ENCODE peak calls at places on chromosome 1, in nine cellular contexts. One of them, this sample, is unnamed.

GRCh38 chr1:54803761-54804470 is 2.8 kb upstream of the TTC22 start:
- DNase-seq in cardiac muscle cell: peak; percentile 48
- DNase-seq in GM23248: peak; percentile 48
- DNase-seq in mesenchymal stem cell: peak; percentile 19
- DNase-seq in CD8-positive, alpha-beta T cell: no peak
- DNase-seq in neuronal stem cell: no peak
- DNase-seq in tibial nerve: no peak
- DNase-seq in A549: no peak
- DNase-seq in astrocyte: no peak
- DNase-seq in this sample: no peak

GRCh38 chr1:90719321-90720136 is 2.4 kb upstream of the BARHL2 start:
- DNase-seq in cardiac muscle cell: no peak
- DNase-seq in GM23248: peak; percentile 26
- DNase-seq in mesenchymal stem cell: no peak
- DNase-seq in CD8-positive, alpha-beta T cell: no peak
- DNase-seq in neuronal stem cell: no peak
- DNase-seq in tibial nerve: no peak
- DNase-seq in A549: no peak
- DNase-seq in astrocyte: no peak
- DNase-seq in this sample: no peak

GRCh38 chr1:156270314-156270713 is 12.3 kb downstream of the SMG5 start:
- DNase-seq in cardiac muscle cell: no peak
- DNase-seq in GM23248: no peak
- DNase-seq in mesenchymal stem cell: no peak
- DNase-seq in CD8-positive, alpha-beta T cell: no peak
- DNase-seq in neuronal stem cell: no peak
- DNase-seq in tibial nerve: no peak
- DNase-seq in A549: no peak
- DNase-seq in astrocyte: no peak
- DNase-seq in this sample: no peak

GRCh38 chr1:233237623-233238022 is 57.9 kb downstream of the PCNX2 start:
- DNase-seq in cardiac muscle cell: no peak
- DNase-seq in GM23248: no peak
- DNase-seq in mesenchymal stem cell: no peak
- DNase-seq in CD8-positive, alpha-beta T cell: no peak
- DNase-seq in neuronal stem cell: no peak
- DNase-seq in tibial nerve: no peak
- DNase-seq in A549: no peak
- DNase-seq in astrocyte: no peak
- DNase-seq in this sample: no peak

GRCh38 chr1:21294266-21295058 is 4.2 kb upstream of the ECE1 start:
- DNase-seq in cardiac muscle cell: no peak
- DNase-seq in GM23248: peak; percentile 67
- DNase-seq in mesenchymal stem cell: peak; percentile 58
- DNase-seq in CD8-positive, alpha-beta T cell: peak; percentile 71
- DNase-seq in neuronal stem cell: no peak
- DNase-seq in tibial nerve: no peak
- DNase-seq in A549: no peak
- DNase-seq in astrocyte: no peak
- DNase-seq in this sample: no peak

GRCh38 chr1:66532798-66533783 is 862 bp upstream of the SGIP1 start:
- DNase-seq in cardiac muscle cell: peak; percentile 74
- DNase-seq in GM23248: peak; percentile 77
- DNase-seq in mesenchymal stem cell: peak; percentile 93
- DNase-seq in CD8-positive, alpha-beta T cell: no peak
- DNase-seq in neuronal stem cell: peak; percentile 38
- DNase-seq in tibial nerve: no peak
- DNase-seq in A549: no peak
- DNase-seq in astrocyte: peak; percentile 86
- DNase-seq in this sample: peak; percentile 9

GRCh38 chr1:204826970-204827369 is 43.7 kb upstream of the NFASC start:
- DNase-seq in cardiac muscle cell: peak; percentile 9
- DNase-seq in GM23248: peak; percentile 56
- DNase-seq in mesenchymal stem cell: no peak
- DNase-seq in CD8-positive, alpha-beta T cell: no peak
- DNase-seq in neuronal stem cell: no peak
- DNase-seq in tibial nerve: no peak
- DNase-seq in A549: peak; percentile 50
- DNase-seq in astrocyte: no peak
- DNase-seq in this sample: peak; percentile 78

GRCh38 chr1:68276448-68276847 is 44.1 kb upstream of the WLS start:
- DNase-seq in cardiac muscle cell: no peak
- DNase-seq in GM23248: no peak
- DNase-seq in mesenchymal stem cell: no peak
- DNase-seq in CD8-positive, alpha-beta T cell: no peak
- DNase-seq in neuronal stem cell: no peak
- DNase-seq in tibial nerve: no peak
- DNase-seq in A549: no peak
- DNase-seq in astrocyte: no peak
- DNase-seq in this sample: no peak

GRCh38 chr1:17156108-17156507 is 36.9 kb upstream of the PADI2 start:
- DNase-seq in cardiac muscle cell: peak; percentile 41
- DNase-seq in GM23248: peak; percentile 14
- DNase-seq in mesenchymal stem cell: peak; percentile 4
- DNase-seq in CD8-positive, alpha-beta T cell: no peak
- DNase-seq in neuronal stem cell: no peak
- DNase-seq in tibial nerve: no peak
- DNase-seq in A549: no peak
- DNase-seq in astrocyte: no peak
- DNase-seq in this sample: no peak

GRCh38 chr1:117710710-117711109 is 104.9 kb downstream of the TENT5C start:
- DNase-seq in cardiac muscle cell: no peak
- DNase-seq in GM23248: no peak
- DNase-seq in mesenchymal stem cell: no peak
- DNase-seq in CD8-positive, alpha-beta T cell: no peak
- DNase-seq in neuronal stem cell: no peak
- DNase-seq in tibial nerve: no peak
- DNase-seq in A549: no peak
- DNase-seq in astrocyte: no peak
- DNase-seq in this sample: peak; percentile 45

GRCh38 chr1:151716771-151717631 is at the start of gene CELF3:
- DNase-seq in cardiac muscle cell: peak; percentile 50
- DNase-seq in GM23248: peak; percentile 32
- DNase-seq in mesenchymal stem cell: peak; percentile 19
- DNase-seq in CD8-positive, alpha-beta T cell: no peak
- DNase-seq in neuronal stem cell: peak; percentile 78
- DNase-seq in tibial nerve: no peak
- DNase-seq in A549: peak; percentile 18
- DNase-seq in astrocyte: peak; percentile 6
- DNase-seq in this sample: peak; percentile 56

GRCh38 chr1:10280442-10281350 is 70.3 kb downstream of the KIF1B start:
- DNase-seq in cardiac muscle cell: no peak
- DNase-seq in GM23248: peak; percentile 84
- DNase-seq in mesenchymal stem cell: peak; percentile 4
- DNase-seq in CD8-positive, alpha-beta T cell: no peak
- DNase-seq in neuronal stem cell: no peak
- DNase-seq in tibial nerve: no peak
- DNase-seq in A549: no peak
- DNase-seq in astrocyte: peak; percentile 48
- DNase-seq in this sample: no peak

GRCh38 chr1:81414417-81415087 is 386.2 kb upstream of the ADGRL2 start:
- DNase-seq in cardiac muscle cell: peak; percentile 78
- DNase-seq in GM23248: peak; percentile 68
- DNase-seq in mesenchymal stem cell: peak; percentile 81
- DNase-seq in CD8-positive, alpha-beta T cell: no peak
- DNase-seq in neuronal stem cell: peak; percentile 55
- DNase-seq in tibial nerve: peak; percentile 52
- DNase-seq in A549: peak; percentile 16
- DNase-seq in astrocyte: no peak
- DNase-seq in this sample: peak; percentile 43

GRCh38 chr1:110259770-110260169 is 49.7 kb downstream of the KCNC4 start:
- DNase-seq in cardiac muscle cell: no peak
- DNase-seq in GM23248: no peak
- DNase-seq in mesenchymal stem cell: no peak
- DNase-seq in CD8-positive, alpha-beta T cell: no peak
- DNase-seq in neuronal stem cell: no peak
- DNase-seq in tibial nerve: no peak
- DNase-seq in A549: no peak
- DNase-seq in astrocyte: no peak
- DNase-seq in this sample: no peak
- H3K4me3 ChIP-seq in cardiac muscle cell: no peak overlapping the region
- H3K4me3 ChIP-seq in GM23248: no peak overlapping the region
- H3K4me3 ChIP-seq in mesenchymal stem cell: no peak overlapping the region
- H3K4me3 ChIP-seq in CD8-positive, alpha-beta T cell: no peak overlapping the region
- H3K4me3 ChIP-seq in neuronal stem cell: no peak overlapping the region
- H3K4me3 ChIP-seq in tibial nerve: no peak overlapping the region
- H3K4me3 ChIP-seq in A549: no peak overlapping the region
- H3K4me3 ChIP-seq in astrocyte: no peak overlapping the region
- H3K4me3 ChIP-seq in this sample: no peak overlapping the region

DNA sequence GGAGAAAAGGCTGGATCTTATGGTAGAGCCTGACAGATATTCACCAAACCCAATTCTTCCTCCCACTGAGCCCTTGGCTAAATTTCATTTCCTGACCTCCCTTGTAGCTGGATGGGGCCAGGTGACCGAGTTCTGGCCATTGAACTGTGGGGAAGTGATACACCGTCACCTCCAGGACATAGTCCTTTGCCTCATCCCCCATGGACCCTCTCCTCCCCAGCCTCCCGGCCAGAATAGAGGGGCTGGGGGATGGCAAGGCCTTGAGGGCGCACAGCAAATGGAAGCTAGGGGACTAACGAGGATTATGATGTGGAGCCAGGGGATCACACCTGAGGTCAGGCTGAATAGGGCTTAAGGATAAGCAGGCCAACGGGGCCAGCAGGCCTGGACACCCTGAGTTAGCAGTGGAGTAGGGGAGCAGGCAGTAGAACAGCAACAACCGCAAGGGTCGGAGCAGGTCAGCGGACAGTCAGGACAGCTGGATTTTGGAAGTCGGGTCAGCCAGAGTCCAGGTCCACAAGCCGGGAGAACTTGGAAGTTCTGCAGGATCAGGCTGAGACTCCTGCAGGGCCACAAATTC is 15.0 kb downstream of the BATF3 start:
- DNase-seq in cardiac muscle cell: no peak
- DNase-seq in GM23248: no peak
- DNase-seq in mesenchymal stem cell: no peak
- DNase-seq in CD8-positive, alpha-beta T cell: no peak
- DNase-seq in neuronal stem cell: no peak
- DNase-seq in tibial nerve: no peak
- DNase-seq in A549: no peak
- DNase-seq in astrocyte: no peak
- DNase-seq in this sample: no peak
- H3K4me1 ChIP-seq in cardiac muscle cell: no peaks in the 10 kb centered on the region
- H3K4me1 ChIP-seq in GM23248: no peaks in the 10 kb centered on the region
- H3K4me1 ChIP-seq in mesenchymal stem cell: no peaks in the 10 kb centered on the region
- H3K4me1 ChIP-seq in CD8-positive, alpha-beta T cell: peaks cover 13% of the 10 kb centered on the region
- H3K4me1 ChIP-seq in neuronal stem cell: peaks cover 8% of the 10 kb centered on the region
- H3K4me1 ChIP-seq in tibial nerve: no peaks in the 10 kb centered on the region
- H3K4me1 ChIP-seq in A549: peaks cover 6% of the 10 kb centered on the region
- H3K4me1 ChIP-seq in astrocyte: no peaks in the 10 kb centered on the region
- H3K4me1 ChIP-seq in this sample: no peaks in the 10 kb centered on the region

GRCh38 chr1:56834137-56834900 is 15.1 kb upstream of the FYB2 start:
- DNase-seq in cardiac muscle cell: no peak
- DNase-seq in GM23248: no peak
- DNase-seq in mesenchymal stem cell: no peak
- DNase-seq in CD8-positive, alpha-beta T cell: no peak
- DNase-seq in neuronal stem cell: no peak
- DNase-seq in tibial nerve: no peak
- DNase-seq in A549: no peak
- DNase-seq in astrocyte: no peak
- DNase-seq in this sample: no peak
- H3K9me3 ChIP-seq in cardiac muscle cell: no peaks in the 10 kb centered on the region
- H3K9me3 ChIP-seq in GM23248: no peaks in the 10 kb centered on the region
- H3K9me3 ChIP-seq in mesenchymal stem cell: no peaks in the 10 kb centered on the region
- H3K9me3 ChIP-seq in CD8-positive, alpha-beta T cell: no peaks in the 10 kb centered on the region
- H3K9me3 ChIP-seq in neuronal stem cell: no peaks in the 10 kb centered on the region
- H3K9me3 ChIP-seq in tibial nerve: peaks cover 6% of the 10 kb centered on the region
- H3K9me3 ChIP-seq in A549: no peaks in the 10 kb centered on the region
- H3K9me3 ChIP-seq in astrocyte: no peaks in the 10 kb centered on the region
- H3K9me3 ChIP-seq in this sample: no peaks in the 10 kb centered on the region

DNA sequence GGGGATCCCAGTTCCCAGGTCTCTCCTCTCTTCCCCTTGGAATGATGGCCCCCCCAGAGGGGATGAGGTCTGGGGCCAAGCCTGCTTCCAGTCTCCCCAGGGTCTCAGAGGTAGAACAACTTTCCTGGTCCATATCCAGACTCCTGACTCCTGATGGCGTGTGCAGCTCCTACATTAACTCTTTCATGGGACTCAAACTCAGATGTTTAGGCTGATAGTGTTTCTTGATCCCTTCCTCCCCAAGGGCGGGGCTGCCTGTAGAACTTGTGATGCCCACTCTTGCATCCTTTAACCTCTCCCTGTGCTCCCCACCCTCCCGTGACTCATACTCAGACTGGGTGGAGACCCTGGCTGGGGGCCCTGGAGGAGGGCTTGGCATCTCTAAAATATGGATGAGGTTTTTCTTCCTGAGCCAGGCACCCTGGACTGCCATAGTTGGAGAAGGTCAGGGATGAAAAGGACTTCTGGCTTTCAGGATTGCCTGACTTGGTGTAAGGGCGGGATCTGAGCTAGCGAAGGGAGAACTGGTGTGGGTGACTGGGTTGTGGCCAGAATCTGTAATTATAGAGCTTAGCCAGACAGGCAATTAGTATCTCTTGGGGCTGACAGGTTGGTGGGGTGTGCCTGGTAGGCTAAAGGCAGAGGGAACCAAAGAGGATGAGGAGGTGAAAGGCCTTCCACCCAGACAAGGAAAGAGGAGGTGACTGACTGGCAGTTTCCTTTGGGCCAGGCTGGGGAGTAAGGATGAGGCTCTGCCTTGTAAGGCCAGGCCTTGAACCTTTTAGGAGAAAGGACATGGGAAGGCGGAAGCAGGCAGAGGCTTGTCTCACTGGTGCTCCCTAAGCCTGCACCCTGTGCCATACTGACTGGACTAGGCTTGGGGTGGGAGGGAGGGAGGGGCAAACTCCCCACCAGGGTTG is 1.5 kb downstream of the ATP8B2 start:
- DNase-seq in cardiac muscle cell: peak; percentile 46
- DNase-seq in GM23248: peak; percentile 94
- DNase-seq in mesenchymal stem cell: no peak
- DNase-seq in CD8-positive, alpha-beta T cell: no peak
- DNase-seq in neuronal stem cell: no peak
- DNase-seq in tibial nerve: peak; percentile 71
- DNase-seq in A549: peak; percentile 40
- DNase-seq in astrocyte: peak; percentile 73
- DNase-seq in this sample: no peak
- H3K4me3 ChIP-seq in cardiac muscle cell: peak overlapping the region; percentile 94
- H3K4me3 ChIP-seq in GM23248: peak overlapping the region; percentile 84
- H3K4me3 ChIP-seq in mesenchymal stem cell: peak overlapping the region; percentile 78
- H3K4me3 ChIP-seq in CD8-positive, alpha-beta T cell: peak overlapping the region; percentile 72
- H3K4me3 ChIP-seq in neuronal stem cell: peak overlapping the region; percentile 93
- H3K4me3 ChIP-seq in tibial nerve: peak overlapping the region; percentile 94
- H3K4me3 ChIP-seq in A549: peak overlapping the region; percentile 94
- H3K4me3 ChIP-seq in astrocyte: peak overlapping the region; percentile 93
- H3K4me3 ChIP-seq in this sample: peak overlapping the region; percentile 78

GRCh38 chr1:222749927-222750326 is 12.9 kb downstream of the FAM177B start:
- DNase-seq in cardiac muscle cell: no peak
- DNase-seq in GM23248: no peak
- DNase-seq in mesenchymal stem cell: no peak
- DNase-seq in CD8-positive, alpha-beta T cell: no peak
- DNase-seq in neuronal stem cell: peak; percentile 27
- DNase-seq in tibial nerve: no peak
- DNase-seq in A549: peak; percentile 19
- DNase-seq in astrocyte: no peak
- DNase-seq in this sample: no peak
- H3K4me1 ChIP-seq in cardiac muscle cell: no peaks in the 10 kb centered on the region
- H3K4me1 ChIP-seq in GM23248: peaks cover 4% of the 10 kb centered on the region
- H3K4me1 ChIP-seq in mesenchymal stem cell: peaks cover 1% of the 10 kb centered on the region
- H3K4me1 ChIP-seq in CD8-positive, alpha-beta T cell: no peaks in the 10 kb centered on the region
- H3K4me1 ChIP-seq in neuronal stem cell: no peaks in the 10 kb centered on the region
- H3K4me1 ChIP-seq in tibial nerve: no peaks in the 10 kb centered on the region
- H3K4me1 ChIP-seq in A549: peaks cover 6% of the 10 kb centered on the region
- H3K4me1 ChIP-seq in astrocyte: peaks cover 4% of the 10 kb centered on the region
- H3K4me1 ChIP-seq in this sample: peaks cover 7% of the 10 kb centered on the region

This sample was measured in SJCRH30.